ENCODE peak calls at places on chromosomes 1 and 21, in seven cellular contexts. I, N, T, Q, F, E and M are unnamed samples.

GRCh38 chr1:231817813-231818212 is 191.2 kb downstream of the DISC1 start:
- DNase-seq in I (no peak), N (no peak), T (no peak), Q (no peak), F (no peak), E (no peak), M (no peak)

GRCh38 chr1:178716111-178716510 is 8.9 kb upstream of the RALGPS2 start:
- DNase-seq in I (no peak), N (no peak), T (no peak), Q (no peak), F (no peak), E (no peak), M (no peak)

GRCh38 chr1:154427173-154428139 is 22.3 kb downstream of the IL6R start:
- DNase-seq in I (no peak), N (no peak), T (no peak), Q (no peak), F (peak), E (no peak), M (no peak)

GRCh38 chr1:108831225-108831624 is 25.7 kb downstream of the AKNAD1 start:
- DNase-seq in I (no peak), N (no peak), T (no peak), Q (no peak), F (no peak), E (no peak), M (no peak)

GRCh38 chr1:201648911-201649775 is 110.2 kb downstream of the NAV1 start:
- DNase-seq in I (peak), N (peak), T (no peak), Q (peak), F (no peak), E (no peak), M (no peak)

GRCh38 chr1:21260405-21261129 is 29.7 kb downstream of the ECE1 start:
- DNase-seq in I (no peak), N (no peak), T (no peak), Q (no peak), F (no peak), E (no peak), M (no peak)

GRCh38 chr1:11072216-11072917 is 12.5 kb upstream of the SRM start:
- DNase-seq in I (no peak), N (no peak), T (no peak), Q (no peak), F (no peak), E (no peak), M (peak)

GRCh38 chr1:61184035-61184713 is 101.8 kb downstream of the NFIA start:
- DNase-seq in I (peak), N (peak), T (no peak), Q (no peak), F (peak), E (no peak), M (peak)

GRCh38 chr1:154334647-154335350 is 9.5 kb downstream of the ATP8B2 start:
- DNase-seq in I (peak), N (peak), T (no peak), Q (peak), F (peak), E (no peak), M (peak)

GRCh38 chr1:206489980-206490534 is 17.3 kb upstream of the RASSF5 start:
- DNase-seq in I (peak), N (peak), T (no peak), Q (peak), F (peak), E (no peak), M (peak)

GRCh38 chr1:155909894-155910293 is 1.3 kb downstream of the RIT1 start:
- DNase-seq in I (peak), N (no peak), T (no peak), Q (no peak), F (no peak), E (no peak), M (peak)

GRCh38 chr1:43704838-43705237 is 2.5 kb upstream of the ST3GAL3 start:
- DNase-seq in I (no peak), N (no peak), T (no peak), Q (no peak), F (no peak), E (no peak), M (peak)

GRCh38 chr1:26336477-26337205 is 17.3 kb downstream of the CRYBG2 start:
- DNase-seq in I (peak), N (peak), T (no peak), Q (peak), F (no peak), E (peak), M (peak)

GRCh38 chr1:62746086-62746808 is 37.7 kb upstream of the ATG4C start:
- DNase-seq in I (peak), N (peak), T (no peak), Q (no peak), F (peak), E (peak), M (peak)

GRCh38 chr1:61420909-61421835 is 303.8 kb downstream of the TM2D1 start:
- DNase-seq in I (no peak), N (no peak), T (no peak), Q (no peak), F (no peak), E (no peak), M (no peak)

GRCh38 chr1:209633335-209633997 is 18.8 kb downstream of the LAMB3 start:
- DNase-seq in I (no peak), N (no peak), T (no peak), Q (no peak), F (no peak), E (no peak), M (no peak)

GRCh38 chr1:109935451-109935900 is 24.8 kb downstream of the CSF1 start:
- DNase-seq in I (no peak), N (no peak), T (no peak), Q (no peak), F (peak), E (no peak), M (no peak)

GRCh38 chr1:50977575-50978143 is 7.6 kb downstream of the CDKN2C start:
- DNase-seq in I (peak), N (peak), T (no peak), Q (peak), F (peak), E (no peak), M (peak)

GRCh38 chr1:110135268-110136065 is 14.8 kb upstream of the SLC6A17 start:
- DNase-seq in I (no peak), N (no peak), T (no peak), Q (no peak), F (no peak), E (no peak), M (no peak)

GRCh38 chr1:58441699-58442098 is 104.8 kb downstream of the OMA1 start:
- DNase-seq in I (no peak), N (no peak), T (no peak), Q (no peak), F (no peak), E (no peak), M (no peak)

GRCh38 chr1:119549719-119550141 is 42.7 kb downstream of the HSD3B1 start:
- DNase-seq in I (peak), N (peak), T (no peak), Q (peak), F (peak), E (peak), M (peak)

GRCh38 chr1:64856564-64856963 is 109.8 kb downstream of the JAK1 start:
- DNase-seq in I (no peak), N (no peak), T (no peak), Q (no peak), F (no peak), E (no peak), M (no peak)

GRCh38 chr1:43975249-43975961 is 645 bp downstream of the ATP6V0B start:
- DNase-seq in I (peak), N (no peak), T (no peak), Q (no peak), F (no peak), E (no peak), M (peak)

GRCh38 chr1:154956557-154956956 is 658 bp upstream of the PBXIP1 start:
- DNase-seq in I (no peak), N (no peak), T (no peak), Q (no peak), F (no peak), E (no peak), M (no peak)

GRCh38 chr1:94105501-94105952 is 15.4 kb downstream of the ABCA4 start:
- DNase-seq in I (no peak), N (no peak), T (no peak), Q (no peak), F (no peak), E (no peak), M (no peak)

GRCh38 chr1:11320153-11320936 is 47.3 kb downstream of the UBIAD1 start:
- DNase-seq in I (peak), N (peak), T (no peak), Q (peak), F (peak), E (no peak), M (no peak)

GRCh38 chr21:44019568-44019958 is 7.5 kb downstream of the TRAPPC10 start:
- DNase-seq in I (no peak), N (no peak), T (no peak), Q (no peak), F (no peak), E (no peak), M (no peak)

GRCh38 chr1:67830226-67830625 is 3.0 kb downstream of the GNG12 start:
- DNase-seq in I (no peak), N (no peak), T (no peak), Q (no peak), F (no peak), E (no peak), M (no peak)

GRCh38 chr1:10799726-10800125 is 3.3 kb upstream of the CASZ1 start:
- DNase-seq in I (no peak), N (no peak), T (no peak), Q (no peak), F (no peak), E (no peak), M (no peak)

GRCh38 chr1:204043680-204044079 is 29.2 kb upstream of the SOX13 start:
- DNase-seq in I (no peak), N (no peak), T (no peak), Q (no peak), F (no peak), E (no peak), M (no peak)

GRCh38 chr1:207919523-207920210 is 8.7 kb upstream of the CD34 start:
- DNase-seq in I (no peak), N (no peak), T (no peak), Q (no peak), F (no peak), E (no peak), M (no peak)

GRCh38 chr1:231806623-231807470 is 180.3 kb downstream of the DISC1 start:
- DNase-seq in I (peak), N (peak), T (no peak), Q (peak), F (peak), E (peak), M (peak)

GRCh38 chr1:89065077-89065868 is at the start of gene GBP1:
- DNase-seq in I (no peak), N (no peak), T (no peak), Q (no peak), F (peak), E (no peak), M (no peak)

GRCh38 chr21:15289896-15290841 is 225.4 kb upstream of the NRIP1 start:
- DNase-seq in I (peak), N (peak), T (no peak), Q (peak), F (peak), E (no peak), M (no peak)

GRCh38 chr21:31630062-31630711 is 29.3 kb upstream of the SOD1 start:
- DNase-seq in I (no peak), N (no peak), T (no peak), Q (no peak), F (peak), E (peak), M (peak)

GRCh38 chr1:201656670-201657032 is 117.7 kb downstream of the NAV1 start:
- DNase-seq in I (no peak), N (peak), T (no peak), Q (no peak), F (no peak), E (no peak), M (no peak)

GRCh38 chr1:77287535-77287934 is 5.7 kb downstream of the AK5 start:
- DNase-seq in I (no peak), N (no peak), T (no peak), Q (no peak), F (no peak), E (no peak), M (no peak)

DNA sequence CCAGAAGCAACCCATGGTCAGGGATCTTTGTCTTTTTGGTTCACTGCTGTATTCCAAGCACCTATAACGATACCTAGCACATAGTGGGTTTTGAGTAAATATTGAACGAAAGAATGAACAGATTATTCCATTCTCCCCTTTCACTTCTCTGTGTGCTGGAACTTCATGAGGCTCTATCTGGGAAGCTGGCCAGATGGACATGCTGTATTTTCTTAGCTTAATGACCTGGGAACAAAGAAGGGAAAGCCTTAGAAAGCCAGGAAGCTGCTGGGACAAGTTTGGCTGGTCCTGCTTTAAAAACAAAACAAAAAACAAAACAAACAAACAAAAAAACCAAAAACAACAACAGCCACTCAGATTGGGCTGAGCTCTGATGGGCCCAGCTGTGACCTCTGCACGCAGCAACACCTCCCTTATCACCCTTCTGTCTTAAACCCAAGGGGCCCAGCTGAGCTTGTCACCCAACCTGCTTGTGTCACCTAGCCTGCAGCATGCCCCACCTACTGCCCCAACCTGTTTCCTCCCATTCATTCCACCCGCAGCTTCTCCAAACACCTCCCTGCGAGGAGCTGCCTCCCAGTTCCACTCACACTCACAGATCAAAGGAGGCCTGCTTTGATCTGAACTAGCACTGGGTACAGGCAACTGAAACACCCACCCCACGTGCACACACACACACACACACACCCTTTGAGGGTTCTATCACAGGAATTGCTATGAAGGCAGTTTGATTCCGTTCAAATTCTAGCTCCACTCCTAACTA is 37.1 kb downstream of the SLC30A1 start:
- DNase-seq in I (no peak), N (no peak), T (no peak), Q (no peak), F (peak), E (no peak), M (peak)
- TF ChIP-seq JUND in I (no peak), N (no peak), T (no peak), Q (no peak), F (no peak), E (no peak), M (no peak)

GRCh38 chr1:23638786-23639241 is 52.8 kb upstream of the RPL11 start:
- DNase-seq in I (no peak), N (peak), T (no peak), Q (no peak), F (no peak), E (no peak), M (no peak)
- TF ChIP-seq JUND in I (no peak), N (no peak), T (no peak), Q (no peak), F (no peak), E (no peak), M (no peak)

DNA sequence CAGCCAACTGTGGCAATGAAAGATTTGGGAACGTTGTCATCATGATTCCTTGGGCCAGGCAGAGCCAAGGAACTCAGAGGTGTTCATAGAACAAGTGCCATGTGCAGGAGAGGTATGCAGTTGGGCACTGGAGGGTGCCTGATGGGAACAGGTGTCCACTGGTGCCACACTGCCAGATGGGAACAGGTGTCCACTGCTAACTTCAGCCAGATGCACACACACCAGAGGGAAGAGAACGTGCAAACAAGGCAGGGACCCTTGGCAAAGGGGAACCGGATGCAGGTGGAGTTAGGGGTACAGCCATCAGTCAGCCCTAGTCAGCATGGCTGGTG is 13.5 kb downstream of the OLFML2B start:
- DNase-seq in I (no peak), N (no peak), T (no peak), Q (no peak), F (no peak), E (no peak), M (no peak)
- TF ChIP-seq JUND in I (no peak), N (no peak), T (no peak), Q (no peak), F (no peak), E (no peak), M (no peak)

GRCh38 chr1:183228650-183229220 is 42.7 kb downstream of the LAMC2 start:
- DNase-seq in I (no peak), N (no peak), T (no peak), Q (no peak), F (peak), E (no peak), M (no peak)

GRCh38 chr1:183226963-183227362 is 40.9 kb downstream of the LAMC2 start:
- DNase-seq in I (no peak), N (no peak), T (no peak), Q (no peak), F (no peak), E (no peak), M (no peak)

GRCh38 chr1:183226361-183226760 is 40.3 kb downstream of the LAMC2 start:
- DNase-seq in I (no peak), N (no peak), T (no peak), Q (no peak), F (no peak), E (no peak), M (no peak)

GRCh38 chr1:183227963-183228649 is 42.0 kb downstream of the LAMC2 start:
- DNase-seq in I (peak), N (peak), T (no peak), Q (peak), F (peak), E (peak), M (no peak)

GRCh38 chr1:183227382-183227781 is 41.3 kb downstream of the LAMC2 start:
- DNase-seq in I (no peak), N (no peak), T (no peak), Q (no peak), F (no peak), E (no peak), M (no peak)
- TF ChIP-seq JUND in I (no peak), N (no peak), T (no peak), Q (no peak), F (no peak), E (no peak), M (no peak)

DNA sequence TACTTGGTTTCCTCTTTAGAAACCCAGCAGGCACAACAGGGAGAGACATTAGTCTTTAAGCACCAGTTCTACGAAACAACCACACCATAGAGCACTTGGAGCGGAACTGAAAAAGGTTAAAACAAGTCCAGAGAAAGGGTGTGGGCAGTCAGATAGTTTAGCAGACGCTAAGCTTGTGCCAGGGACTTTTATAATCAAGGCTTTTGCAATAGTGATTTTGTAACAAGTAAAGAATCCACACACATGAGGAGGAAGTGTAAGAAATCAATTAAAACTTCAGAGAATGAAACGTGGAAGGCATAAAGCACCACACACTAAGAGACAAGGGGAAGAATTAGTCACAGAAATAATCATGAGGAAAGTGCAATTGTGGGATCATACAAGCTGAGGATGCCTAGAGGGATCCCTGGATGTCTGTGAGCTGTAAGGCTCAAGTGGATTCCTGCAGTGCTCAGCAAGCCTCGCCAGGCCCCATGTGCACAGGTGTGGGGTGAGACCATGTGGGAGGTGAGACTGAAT is 37.8 kb upstream of the TLR5 start:
- DNase-seq in I (no peak), N (no peak), T (peak), Q (no peak), F (no peak), E (no peak), M (no peak)
- TF ChIP-seq JUND in I (no peak), N (no peak), T (no peak), Q (no peak), F (no peak), E (no peak), M (no peak)

GRCh38 chr1:160083968-160084770 is 2.8 kb downstream of the KCNJ9 start:
- DNase-seq in I (peak), N (peak), T (no peak), Q (peak), F (no peak), E (peak), M (peak)
- TF ChIP-seq JUND in I (no peak), N (no peak), T (no peak), Q (no peak), F (no peak), E (no peak), M (no peak)

DNA sequence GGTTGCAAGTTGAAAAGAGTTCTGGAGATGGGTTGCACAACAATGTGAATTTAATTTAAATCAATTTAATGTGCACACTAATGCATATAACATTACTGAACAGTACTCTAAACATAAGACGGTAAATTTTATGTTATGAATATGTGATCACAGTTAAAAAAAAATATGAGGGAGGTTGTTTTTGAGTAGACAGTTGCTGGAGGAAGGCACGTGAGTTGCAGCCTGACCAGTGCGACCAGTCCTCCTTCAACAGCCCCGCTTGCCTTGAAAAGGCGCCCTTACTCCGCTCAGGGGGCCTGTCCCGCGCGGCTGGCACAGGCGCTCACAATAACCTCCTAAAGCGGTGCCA is 322 bp upstream of the OLIG1 start:
- DNase-seq in I (no peak), N (no peak), T (no peak), Q (no peak), F (no peak), E (no peak), M (no peak)
- TF ChIP-seq JUND in I (no peak), N (no peak), T (no peak), Q (no peak), F (no peak), E (no peak), M (no peak)

GRCh38 chr1:205225901-205226765 is 1.6 kb upstream of the TMCC2 start:
- DNase-seq in I (no peak), N (no peak), T (no peak), Q (no peak), F (no peak), E (no peak), M (peak)
- TF ChIP-seq JUND in I (no peak), N (no peak), T (no peak), Q (no peak), F (no peak), E (no peak), M (no peak)

DNA sequence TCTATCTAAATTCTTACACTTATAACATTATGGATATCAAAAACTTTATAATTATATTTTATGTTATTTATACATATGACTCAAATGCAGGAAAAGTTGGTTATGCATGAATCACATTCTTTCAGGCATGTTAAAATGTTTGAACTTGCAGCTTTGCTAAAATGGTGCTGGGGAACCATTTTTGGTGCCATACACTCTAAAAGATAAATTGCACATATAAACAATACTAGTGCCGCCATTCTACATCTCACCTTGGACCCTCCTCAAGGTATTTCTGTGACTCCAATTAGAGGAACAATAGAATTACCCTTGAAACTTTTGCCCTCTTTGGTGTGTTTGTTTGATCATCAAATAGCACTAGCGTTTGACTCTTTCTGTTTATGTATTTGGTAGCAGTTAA is 980 bp downstream of the PRKACB start:
- DNase-seq in I (no peak), N (no peak), T (no peak), Q (no peak), F (no peak), E (no peak), M (no peak)
- TF ChIP-seq JUND in I (no peak), N (no peak), T (no peak), Q (no peak), F (no peak), E (no peak), M (no peak)

GRCh38 chr1:3625151-3625907 is 514 bp downstream of the TPRG1L start:
- DNase-seq in I (peak), N (peak), T (no peak), Q (no peak), F (peak), E (no peak), M (no peak)
- TF ChIP-seq JUND in I (no peak), N (no peak), T (no peak), Q (no peak), F (no peak), E (no peak), M (no peak)